ENCODE peak calls at places on chromosomes 5 and 9, in six cellular contexts. S, O, G, Q, W and C are unnamed samples.
A peak's percentile ranks its signal among the peaks of the same experiment; 100 is the strongest.

GRCh38 chr5:32618962-32619361 is 33.6 kb downstream of the SUB1 start:
- DNase-seq in S (no peak), O (no peak), G (no peak), Q (no peak), W (no peak), C (no peak)

GRCh38 chr9:106038266-106039001 is 344.1 kb downstream of the TMEM38B start:
- DNase-seq in S (no peak), O (peak; percentile 1), G (no peak), Q (no peak), W (no peak), C (no peak)

GRCh38 chr9:70421272-70422180 is 7.1 kb upstream of the KLF9 start:
- DNase-seq in S (no peak), O (peak; percentile 64), G (no peak), Q (peak; percentile 13), W (peak; percentile 71), C (no peak)

GRCh38 chr5:1504244-1504595 is 19.5 kb downstream of the LPCAT1 start:
- DNase-seq in S (no peak), O (no peak), G (no peak), Q (no peak), W (no peak), C (no peak)

GRCh38 chr5:67815455-67816391 is 399.8 kb upstream of the PIK3R1 start:
- DNase-seq in S (no peak), O (peak; percentile 93), G (no peak), Q (no peak), W (peak; percentile 66), C (no peak)

GRCh38 chr5:172482156-172483020 is 28.1 kb upstream of the SH3PXD2B start:
- DNase-seq in S (no peak), O (no peak), G (no peak), Q (no peak), W (no peak), C (no peak)

GRCh38 chr9:5140151-5140550 is 45.3 kb downstream of the INSL6 start:
- DNase-seq in S (no peak), O (peak; percentile 15), G (no peak), Q (no peak), W (no peak), C (no peak)

GRCh38 chr5:84861306-84861705 is 476.6 kb upstream of the EDIL3 start:
- DNase-seq in S (no peak), O (peak; percentile 67), G (no peak), Q (no peak), W (no peak), C (no peak)

GRCh38 chr9:114278881-114279570 is 43.9 kb upstream of the ORM1 start:
- DNase-seq in S (no peak), O (peak; percentile 74), G (peak; percentile 83), Q (no peak), W (peak; percentile 15), C (peak; percentile 69)

GRCh38 chr5:130021000-130021399 is 116.7 kb downstream of the CHSY3 start:
- DNase-seq in S (no peak), O (no peak), G (no peak), Q (no peak), W (no peak), C (no peak)

GRCh38 chr9:126612813-126613641 is 701 bp upstream of the LMX1B start:
- DNase-seq in S (no peak), O (no peak), G (peak; percentile 74), Q (no peak), W (no peak), C (no peak)

GRCh38 chr9:87751869-87752268 is 25.9 kb downstream of the CTSL start:
- DNase-seq in S (no peak), O (no peak), G (no peak), Q (no peak), W (no peak), C (no peak)

GRCh38 chr5:65892801-65893200 is 33.6 kb upstream of the ERBIN start:
- DNase-seq in S (no peak), O (no peak), G (no peak), Q (no peak), W (no peak), C (no peak)

GRCh38 chr9:126219717-126220116 is 106.9 kb upstream of the MVB12B start:
- DNase-seq in S (no peak), O (no peak), G (no peak), Q (no peak), W (no peak), C (no peak)

GRCh38 chr5:135891280-135891679 is 4.4 kb downstream of the IL9 start:
- DNase-seq in S (no peak), O (no peak), G (no peak), Q (no peak), W (no peak), C (no peak)

GRCh38 chr9:98742325-98743280 is 33.9 kb upstream of the GABBR2 start:
- DNase-seq in S (no peak), O (peak; percentile 57), G (no peak), Q (no peak), W (no peak), C (no peak)

GRCh38 chr5:54651482-54652076 is 134.0 kb downstream of the SNX18 start:
- DNase-seq in S (no peak), O (peak; percentile 65), G (peak; percentile 89), Q (no peak), W (peak; percentile 80), C (peak; percentile 90)

GRCh38 chr5:65556718-65557117 is 6.2 kb downstream of the CENPK start:
- DNase-seq in S (no peak), O (no peak), G (no peak), Q (no peak), W (no peak), C (no peak)

GRCh38 chr9:90517103-90517502 is 125.5 kb downstream of the DIRAS2 start:
- DNase-seq in S (no peak), O (no peak), G (no peak), Q (no peak), W (no peak), C (no peak)

GRCh38 chr9:137301086-137301947 is 754 bp downstream of the NRARP start:
- DNase-seq in S (no peak), O (peak; percentile 58), G (peak; percentile 85), Q (no peak), W (no peak), C (no peak)

GRCh38 chr9:128470560-128470959 is 14.8 kb downstream of the ODF2 start:
- DNase-seq in S (no peak), O (peak; percentile 54), G (no peak), Q (no peak), W (no peak), C (no peak)

GRCh38 chr5:44875661-44876250 is 67.0 kb downstream of the MRPS30 start:
- DNase-seq in S (peak; percentile 55), O (peak; percentile 94), G (no peak), Q (no peak), W (no peak), C (no peak)

DNA sequence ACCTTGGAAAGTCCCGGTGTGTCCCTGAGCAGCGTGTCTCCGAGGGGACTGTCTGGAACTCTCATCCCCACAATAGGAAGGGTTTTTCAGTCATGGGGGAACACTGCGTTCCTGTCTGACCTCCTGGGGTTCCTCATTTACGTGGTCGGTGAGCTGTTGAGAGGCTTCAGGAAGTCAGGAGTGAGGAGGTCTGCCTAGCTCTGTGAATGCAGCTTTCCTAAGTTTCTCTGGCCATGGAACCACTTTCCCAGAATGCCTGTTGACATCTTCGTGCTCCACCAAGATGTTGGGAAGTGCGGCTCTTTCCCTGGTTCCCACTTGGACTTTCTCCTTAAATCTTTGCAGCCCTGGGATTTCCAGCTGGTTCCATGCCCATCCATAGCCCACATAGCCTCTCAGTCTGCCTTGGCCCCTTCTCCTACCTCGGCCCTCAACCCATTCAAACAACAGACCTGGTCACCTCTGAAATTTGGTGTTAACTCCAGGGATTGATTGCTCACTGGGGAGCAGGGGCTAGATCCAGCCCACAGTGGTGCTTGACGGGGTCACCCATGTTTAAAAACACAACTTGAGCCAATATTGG is 27.2 kb downstream of the PSAT1 start:
- DNase-seq in S (no peak), O (no peak), G (no peak), Q (no peak), W (no peak), C (no peak)
- H3K27ac ChIP-seq in S (no peak overlapping the region), O (no peak overlapping the region), G (no peak overlapping the region), Q (no peak overlapping the region), W (no peak overlapping the region), C (no peak overlapping the region)

GRCh38 chr9:123099548-123099947 is 66.1 kb downstream of the GPR21 start:
- DNase-seq in S (no peak), O (no peak), G (no peak), Q (no peak), W (no peak), C (no peak)

GRCh38 chr9:123105490-123105889 is 72.0 kb downstream of the GPR21 start:
- DNase-seq in S (no peak), O (no peak), G (no peak), Q (no peak), W (no peak), C (no peak)

GRCh38 chr9:123104807-123105206 is 71.3 kb downstream of the GPR21 start:
- DNase-seq in S (no peak), O (no peak), G (no peak), Q (no peak), W (no peak), C (no peak)

GRCh38 chr9:123099042-123099441 is 65.6 kb downstream of the GPR21 start:
- DNase-seq in S (no peak), O (no peak), G (no peak), Q (no peak), W (no peak), C (no peak)

GRCh38 chr9:123102380-123103113 is 69.1 kb downstream of the GPR21 start:
- DNase-seq in S (no peak), O (peak; percentile 17), G (no peak), Q (no peak), W (no peak), C (no peak)
- TF ChIP-seq CTCF in S (peak; percentile 17), O (peak; percentile 16), G (no peak), Q (no peak), W (no peak), C (no peak)

GRCh38 chr9:123455187-123455586 is 99.2 kb downstream of the CRB2 start:
- DNase-seq in S (no peak), O (no peak), G (no peak), Q (no peak), W (no peak), C (no peak)

GRCh38 chr9:123453904-123454321 is 97.9 kb downstream of the CRB2 start:
- DNase-seq in S (no peak), O (peak; percentile 6), G (no peak), Q (no peak), W (no peak), C (no peak)

GRCh38 chr9:123456011-123456410 is 100.0 kb downstream of the CRB2 start:
- DNase-seq in S (no peak), O (no peak), G (no peak), Q (no peak), W (no peak), C (no peak)

GRCh38 chr9:123451011-123451410 is 95.0 kb downstream of the CRB2 start:
- DNase-seq in S (no peak), O (no peak), G (no peak), Q (no peak), W (no peak), C (no peak)

GRCh38 chr9:123453058-123453667 is 97.2 kb downstream of the CRB2 start:
- DNase-seq in S (no peak), O (no peak), G (peak; percentile 2), Q (no peak), W (no peak), C (no peak)
- H3K4me3 ChIP-seq in S (no peak overlapping the region), O (no peak overlapping the region), G (no peak overlapping the region), Q (no peak overlapping the region), W (no peak overlapping the region), C (no peak overlapping the region)

GRCh38 chr9:136239963-136240330 is 5.7 kb downstream of the QSOX2 start:
- DNase-seq in S (peak; percentile 23), O (no peak), G (no peak), Q (no peak), W (no peak), C (no peak)
- H3K27ac ChIP-seq in S (peak overlapping the region; percentile 57), O (no peak overlapping the region), G (no peak overlapping the region), Q (no peak overlapping the region), W (no peak overlapping the region), C (no peak overlapping the region)